ENCODE peak calls at places on chromosomes 5 and 9, in ten cellular contexts. F is endothelial cell, C is fibroblast of the aortic adventitia, K is dorsolateral prefrontal cortex, R is A549, S is uterus, H is foreskin fibroblast, Q is AG09309, O is AG10803, U is GM12865. D is an unnamed sample.

GRCh38 chr5:81749562-81750307 is 1.2 kb downstream of the SSBP2 start:
- DNase-seq in F (peak; percentile 51), C (no peak), K (peak; percentile 39), R (no peak), S (peak; percentile 28), H (no peak), Q (no peak), O (no peak), U (peak; percentile 91), D (peak; percentile 42)

GRCh38 chr5:165029471-165029870 is 1524.1 kb downstream of the MAT2B start:
- DNase-seq in F (peak; percentile 52), C (no peak), K (no peak), R (peak; percentile 31), S (no peak), H (no peak), Q (no peak), O (no peak), U (peak; percentile 16), D (no peak)

GRCh38 chr5:141338538-141339306 is at the start of gene PCDHGA2:
- DNase-seq in F (no peak), C (peak; percentile 68), K (no peak), R (peak; percentile 74), S (no peak), H (peak; percentile 45), Q (no peak), O (peak; percentile 64), U (peak; percentile 53), D (no peak)

GRCh38 chr9:122103985-122104384 is 10.9 kb upstream of the TTLL11 start:
- DNase-seq in F (no peak), C (no peak), K (no peak), R (no peak), S (no peak), H (no peak), Q (no peak), O (no peak), U (no peak), D (no peak)

GRCh38 chr5:10145922-10146321 is 103.8 kb downstream of the ATPSCKMT start:
- DNase-seq in F (no peak), C (peak; percentile 67), K (no peak), R (peak; percentile 66), S (no peak), H (peak; percentile 31), Q (peak; percentile 33), O (peak; percentile 67), U (peak; percentile 44), D (no peak)

GRCh38 chr5:32708949-32709348 is 2.2 kb upstream of the NPR3 start:
- DNase-seq in F (no peak), C (no peak), K (no peak), R (no peak), S (no peak), H (no peak), Q (no peak), O (no peak), U (peak; percentile 8), D (no peak)

GRCh38 chr5:90962481-90962880 is 403.9 kb downstream of the ADGRV1 start:
- DNase-seq in F (no peak), C (no peak), K (no peak), R (no peak), S (no peak), H (no peak), Q (no peak), O (no peak), U (no peak), D (no peak)

GRCh38 chr5:171432581-171433351 is 13.3 kb downstream of the FGF18 start:
- DNase-seq in F (no peak), C (no peak), K (no peak), R (no peak), S (no peak), H (no peak), Q (no peak), O (no peak), U (no peak), D (no peak)

GRCh38 chr5:87845734-87846133 is 422.9 kb downstream of the TMEM161B start:
- DNase-seq in F (no peak), C (no peak), K (no peak), R (no peak), S (no peak), H (no peak), Q (no peak), O (no peak), U (no peak), D (no peak)

GRCh38 chr9:125654121-125654520 is 52.9 kb downstream of the MAPKAP1 start:
- DNase-seq in F (no peak), C (no peak), K (no peak), R (no peak), S (no peak), H (no peak), Q (no peak), O (no peak), U (no peak), D (no peak)

GRCh38 chr9:127700140-127700539 is 6.6 kb upstream of the CFAP157 start:
- DNase-seq in F (no peak), C (no peak), K (peak; percentile 82), R (no peak), S (no peak), H (no peak), Q (no peak), O (no peak), U (no peak), D (no peak)

GRCh38 chr5:52988335-52989024 is 672 bp upstream of the ITGA2 start:
- DNase-seq in F (no peak), C (no peak), K (no peak), R (no peak), S (no peak), H (no peak), Q (no peak), O (no peak), U (no peak), D (no peak)

GRCh38 chr9:87497080-87497603 is 525 bp upstream of the DAPK1 start:
- DNase-seq in F (no peak), C (no peak), K (no peak), R (no peak), S (no peak), H (no peak), Q (no peak), O (no peak), U (no peak), D (no peak)

GRCh38 chr9:87498816-87499454 is 1.3 kb downstream of the DAPK1 start:
- DNase-seq in F (peak; percentile 19), C (no peak), K (no peak), R (no peak), S (no peak), H (no peak), Q (no peak), O (no peak), U (no peak), D (no peak)

GRCh38 chr9:87498046-87498815 is 564 bp downstream of the DAPK1 start:
- DNase-seq in F (peak; percentile 74), C (peak; percentile 28), K (peak; percentile 45), R (peak; percentile 57), S (peak; percentile 30), H (no peak), Q (no peak), O (no peak), U (peak; percentile 45), D (peak; percentile 70)

GRCh38 chr9:87499455-87500015 is 1.9 kb downstream of the DAPK1 start:
- DNase-seq in F (no peak), C (no peak), K (no peak), R (no peak), S (no peak), H (no peak), Q (no peak), O (no peak), U (peak; percentile 69), D (no peak)

DNA sequence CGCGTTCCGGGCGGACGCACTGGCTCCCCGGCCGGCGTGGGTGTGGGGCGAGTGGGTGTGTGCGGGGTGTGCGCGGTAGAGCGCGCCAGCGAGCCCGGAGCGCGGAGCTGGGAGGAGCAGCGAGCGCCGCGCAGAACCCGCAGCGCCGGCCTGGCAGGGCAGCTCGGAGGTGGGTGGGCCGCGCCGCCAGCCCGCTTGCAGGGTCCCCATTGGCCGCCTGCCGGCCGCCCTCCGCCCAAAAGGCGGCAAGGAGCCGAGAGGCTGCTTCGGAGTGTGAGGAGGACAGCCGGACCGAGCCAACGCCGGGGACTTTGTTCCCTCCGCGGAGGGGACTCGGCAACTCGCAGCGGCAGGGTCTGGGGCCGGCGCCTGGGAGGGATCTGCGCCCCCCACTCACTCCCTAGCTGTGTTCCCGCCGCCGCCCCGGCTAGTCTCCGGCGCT is at the start of gene DAPK1:
- DNase-seq in F (peak; percentile 79), C (peak; percentile 37), K (no peak), R (peak; percentile 79), S (peak; percentile 34), H (no peak), Q (no peak), O (no peak), U (peak; percentile 83), D (peak; percentile 73)
- TF ChIP-seq CTCF in F (peak; percentile 19), C (no peak), K (no peak), R (peak; percentile 29), S (no peak), H (no peak), Q (no peak), O (no peak), U (peak; percentile 11), D (peak; percentile 46)

DNA sequence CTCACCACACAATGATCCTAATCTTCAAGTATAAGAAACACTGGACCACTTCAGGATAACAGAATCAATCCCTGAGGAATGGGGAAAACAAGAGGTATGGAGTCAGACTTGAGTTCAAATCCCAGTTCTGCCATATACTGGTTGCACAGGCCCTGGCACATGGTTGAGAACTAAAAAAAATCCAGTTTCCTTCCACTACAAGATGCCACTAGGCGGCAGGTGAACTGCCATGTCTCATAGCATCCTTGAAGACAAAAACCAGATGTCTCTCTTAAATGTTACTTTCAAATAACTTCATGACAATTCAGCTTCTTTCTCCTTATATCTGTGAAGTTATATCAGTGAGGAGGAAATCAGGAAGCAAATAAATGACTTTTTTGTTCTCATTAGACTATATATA is 11.0 kb downstream of the DEPDC1B start:
- DNase-seq in F (no peak), C (no peak), K (no peak), R (no peak), S (no peak), H (no peak), Q (no peak), O (no peak), U (no peak), D (no peak)
- TF ChIP-seq CTCF in F (no peak), C (no peak), K (no peak), R (no peak), S (no peak), H (no peak), Q (no peak), O (no peak), U (no peak), D (no peak)

DNA sequence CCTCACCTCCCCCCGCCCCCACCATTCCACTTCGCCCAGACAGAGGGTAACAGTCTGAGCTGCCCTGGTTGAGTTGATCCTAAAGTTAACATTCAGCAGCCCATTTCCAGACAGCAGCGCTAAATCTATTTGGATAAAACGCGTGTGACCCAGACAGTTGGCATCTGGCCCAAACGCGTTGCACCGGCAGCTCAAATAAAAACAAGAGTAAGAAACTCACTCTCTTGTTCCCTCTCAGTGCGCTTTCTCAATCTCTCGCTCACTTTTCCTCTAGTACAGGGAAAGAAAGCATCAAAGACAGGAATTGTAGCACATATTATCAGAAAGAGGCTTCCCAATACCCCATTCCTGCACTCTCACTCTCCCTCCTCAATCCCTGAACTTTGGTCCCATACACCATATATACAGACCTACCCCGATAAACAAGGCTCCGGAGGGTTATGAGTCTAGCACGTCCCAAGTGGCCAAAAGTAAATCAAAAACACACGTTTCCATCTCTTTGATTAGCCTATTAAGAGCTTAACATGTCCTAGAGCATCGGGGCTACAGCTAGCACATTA is 1.3 kb downstream of the ADAMTS6 start:
- DNase-seq in F (peak; percentile 7), C (peak; percentile 93), K (no peak), R (peak; percentile 30), S (peak; percentile 84), H (peak; percentile 80), Q (peak; percentile 57), O (peak; percentile 88), U (peak; percentile 53), D (no peak)
- TF ChIP-seq CTCF in F (no peak), C (no peak), K (no peak), R (no peak), S (no peak), H (no peak), Q (no peak), O (peak; percentile 6), U (no peak), D (no peak)

GRCh38 chr5:135729582-135729879 is 104.9 kb upstream of the SLC25A48 start:
- DNase-seq in F (no peak), C (no peak), K (no peak), R (no peak), S (no peak), H (no peak), Q (no peak), O (no peak), U (no peak), D (no peak)
- TF ChIP-seq CTCF in F (peak; percentile 47), C (no peak), K (peak; percentile 18), R (peak; percentile 36), S (no peak), H (no peak), Q (peak; percentile 13), O (peak; percentile 44), U (no peak), D (peak; percentile 53)